ENCODE peak calls at places on chromosomes 12 and 14, in ten cellular contexts. L is stimulated activated CD4-positive, alpha-beta T cell treated with anti-CD3 and anti-CD28 coated beads, Interleukin-2, amount 100 ng/mL, for 24 hours; Q is T1000; B is kidney; M is tibial nerve; E is mucosa of gallbladder; C is EH; N is activated T-helper 1 cell treated with anti-CD3 and anti-CD28 coated beads, Interleukin-2, amount 50 U/mL, for 16 hours; O is fibroblast of lung; V is NCI-H774. U is an unnamed sample.

GRCh38 chr12:70258605-70259403 is 15.6 kb downstream of the CNOT2 start:
- DNase-seq in L (no peak), Q (no peak), B (no peak), M (no peak), E (no peak), C (peak; percentile 47), N (no peak), O (no peak), V (no peak), U (no peak)

GRCh38 chr14:90281261-90281660 is 24.9 kb downstream of the PSMC1 start:
- DNase-seq in L (no peak), Q (peak; percentile 63), B (no peak), M (no peak), E (no peak), C (peak; percentile 91), N (no peak), O (peak; percentile 90), V (no peak), U (peak; percentile 82)

GRCh38 chr12:4320287-4320858 is 640 bp upstream of the TIGAR start:
- DNase-seq in L (no peak), Q (no peak), B (no peak), M (no peak), E (no peak), C (no peak), N (no peak), O (no peak), V (no peak), U (no peak)

GRCh38 chr12:65532744-65533143 is 254.3 kb downstream of the MSRB3 start:
- DNase-seq in L (no peak), Q (no peak), B (no peak), M (no peak), E (no peak), C (peak; percentile 97), N (no peak), O (peak; percentile 96), V (no peak), U (peak; percentile 91)

GRCh38 chr12:49922349-49923034 is 18.8 kb upstream of the FAIM2 start:
- DNase-seq in L (no peak), Q (no peak), B (no peak), M (no peak), E (no peak), C (no peak), N (no peak), O (no peak), V (no peak), U (no peak)

GRCh38 chr12:5166976-5167375 is 123.3 kb downstream of the KCNA5 start:
- DNase-seq in L (no peak), Q (no peak), B (no peak), M (no peak), E (peak; percentile 16), C (peak; percentile 99), N (no peak), O (peak; percentile 98), V (no peak), U (peak; percentile 96)

GRCh38 chr14:58738876-58739275 is 101.1 kb downstream of the DACT1 start:
- DNase-seq in L (no peak), Q (no peak), B (no peak), M (no peak), E (no peak), C (peak; percentile 71), N (no peak), O (no peak), V (no peak), U (peak; percentile 42)

GRCh38 chr14:105204206-105204930 is 23.3 kb upstream of the NUDT14 start:
- DNase-seq in L (no peak), Q (no peak), B (peak; percentile 95), M (no peak), E (peak; percentile 64), C (no peak), N (no peak), O (no peak), V (no peak), U (no peak)

GRCh38 chr12:74365178-74365964 is 172.3 kb upstream of the ATXN7L3B start:
- DNase-seq in L (peak; percentile 13), Q (no peak), B (no peak), M (no peak), E (peak; percentile 47), C (peak; percentile 46), N (no peak), O (peak; percentile 47), V (no peak), U (peak; percentile 88)

GRCh38 chr14:77584809-77585208 is 31.6 kb downstream of the SPTLC2 start:
- DNase-seq in L (no peak), Q (no peak), B (no peak), M (no peak), E (no peak), C (no peak), N (no peak), O (no peak), V (no peak), U (no peak)

GRCh38 chr12:53533476-53533875 is 26.2 kb upstream of the NPFF start:
- DNase-seq in L (no peak), Q (no peak), B (no peak), M (no peak), E (no peak), C (no peak), N (no peak), O (no peak), V (no peak), U (no peak)

GRCh38 chr12:87828384-87828973 is 200.7 kb downstream of the C12orf50 start:
- DNase-seq in L (no peak), Q (no peak), B (no peak), M (no peak), E (no peak), C (no peak), N (no peak), O (no peak), V (no peak), U (no peak)

GRCh38 chr12:21656931-21657335 is 709 bp downstream of the LDHB start:
- DNase-seq in L (peak; percentile 55), Q (no peak), B (no peak), M (no peak), E (peak; percentile 52), C (peak; percentile 60), N (no peak), O (peak; percentile 50), V (no peak), U (no peak)

GRCh38 chr14:51921026-51921425 is 60.6 kb downstream of the GNG2 start:
- DNase-seq in L (no peak), Q (no peak), B (no peak), M (no peak), E (no peak), C (no peak), N (no peak), O (peak; percentile 23), V (no peak), U (no peak)

GRCh38 chr12:124026755-124027745 is 54.0 kb downstream of the ZNF664 start:
- DNase-seq in L (no peak), Q (no peak), B (no peak), M (no peak), E (no peak), C (peak; percentile 91), N (no peak), O (peak; percentile 62), V (no peak), U (peak; percentile 20)

GRCh38 chr12:80590085-80590484 is 117.3 kb upstream of the MYF6 start:
- DNase-seq in L (no peak), Q (no peak), B (no peak), M (no peak), E (no peak), C (peak; percentile 65), N (no peak), O (peak; percentile 78), V (no peak), U (no peak)